ENCODE peak calls at places on chromosomes 11 and 22, in seven cellular contexts. One of them, this sample, is unnamed.

GRCh38 chr22:48886604-48887393 is 940.9 kb downstream of the BRD1 start:
- DNase-seq in hippocampal formation: no peak
- DNase-seq in NCI-H748 treated with DMSO at 0.1 percent for 48 hours: peak; percentile 27
- DNase-seq in amygdala: no peak
- DNase-seq in LoVo: no peak
- DNase-seq in NCI-H2081: peak; percentile 63
- DNase-seq in heart left ventricle: peak; percentile 22
- DNase-seq in this sample: no peak

GRCh38 chr11:126194121-126194543 is 17.3 kb downstream of the RPUSD4 start:
- DNase-seq in heart left ventricle: no peak
- DNase-seq in amygdala: peak; percentile 20
- DNase-seq in NCI-H748 treated with DMSO at 0.1 percent for 48 hours: no peak
- DNase-seq in NCI-H2081: peak; percentile 33
- DNase-seq in LoVo: peak; percentile 31
- DNase-seq in hippocampal formation: peak; percentile 24
- DNase-seq in this sample: no peak

GRCh38 chr11:15932417-15932816 is 423.9 kb downstream of the SOX6 start:
- DNase-seq in hippocampal formation: no peak
- DNase-seq in LoVo: no peak
- DNase-seq in heart left ventricle: no peak
- DNase-seq in amygdala: no peak
- DNase-seq in NCI-H2081: no peak
- DNase-seq in NCI-H748 treated with DMSO at 0.1 percent for 48 hours: no peak
- DNase-seq in this sample: no peak

GRCh38 chr11:56160217-56160616 is at the start of gene OR8K5:
- DNase-seq in amygdala: no peak
- DNase-seq in LoVo: no peak
- DNase-seq in NCI-H2081: no peak
- DNase-seq in NCI-H748 treated with DMSO at 0.1 percent for 48 hours: no peak
- DNase-seq in hippocampal formation: no peak
- DNase-seq in heart left ventricle: no peak
- DNase-seq in this sample: no peak

GRCh38 chr22:30523646-30524489 is 18.4 kb upstream of the SEC14L4 start:
- DNase-seq in amygdala: no peak
- DNase-seq in NCI-H2081: no peak
- DNase-seq in hippocampal formation: no peak
- DNase-seq in NCI-H748 treated with DMSO at 0.1 percent for 48 hours: no peak
- DNase-seq in LoVo: no peak
- DNase-seq in heart left ventricle: no peak
- DNase-seq in this sample: no peak

GRCh38 chr11:47971501-47971900 is 8.9 kb upstream of the PTPRJ start:
- DNase-seq in NCI-H748 treated with DMSO at 0.1 percent for 48 hours: no peak
- DNase-seq in LoVo: no peak
- DNase-seq in heart left ventricle: no peak
- DNase-seq in amygdala: no peak
- DNase-seq in hippocampal formation: no peak
- DNase-seq in NCI-H2081: no peak
- DNase-seq in this sample: no peak

GRCh38 chr22:44192098-44192810 is 11.5 kb downstream of the PARVG start:
- DNase-seq in LoVo: peak; percentile 18
- DNase-seq in NCI-H2081: no peak
- DNase-seq in amygdala: no peak
- DNase-seq in hippocampal formation: no peak
- DNase-seq in heart left ventricle: no peak
- DNase-seq in NCI-H748 treated with DMSO at 0.1 percent for 48 hours: peak; percentile 1
- DNase-seq in this sample: no peak

GRCh38 chr11:33543823-33544222 is 156.8 kb downstream of the C11orf91 start:
- DNase-seq in NCI-H748 treated with DMSO at 0.1 percent for 48 hours: no peak
- DNase-seq in heart left ventricle: no peak
- DNase-seq in NCI-H2081: no peak
- DNase-seq in amygdala: no peak
- DNase-seq in hippocampal formation: no peak
- DNase-seq in LoVo: no peak
- DNase-seq in this sample: no peak

GRCh38 chr11:93570759-93571413 is 27.7 kb upstream of the SMCO4 start:
- DNase-seq in hippocampal formation: no peak
- DNase-seq in LoVo: peak; percentile 1
- DNase-seq in NCI-H2081: no peak
- DNase-seq in amygdala: no peak
- DNase-seq in heart left ventricle: no peak
- DNase-seq in NCI-H748 treated with DMSO at 0.1 percent for 48 hours: no peak
- DNase-seq in this sample: no peak

GRCh38 chr11:59698506-59698905 is 15.1 kb downstream of the OR10V1 start:
- DNase-seq in heart left ventricle: no peak
- DNase-seq in NCI-H2081: no peak
- DNase-seq in hippocampal formation: no peak
- DNase-seq in amygdala: no peak
- DNase-seq in NCI-H748 treated with DMSO at 0.1 percent for 48 hours: no peak
- DNase-seq in LoVo: no peak
- DNase-seq in this sample: no peak

GRCh38 chr22:49203091-49203862 is 624.4 kb downstream of the BRD1 start:
- DNase-seq in NCI-H2081: no peak
- DNase-seq in heart left ventricle: no peak
- DNase-seq in hippocampal formation: no peak
- DNase-seq in LoVo: no peak
- DNase-seq in amygdala: no peak
- DNase-seq in NCI-H748 treated with DMSO at 0.1 percent for 48 hours: no peak
- DNase-seq in this sample: no peak

GRCh38 chr22:36871669-36872081 is 10.9 kb downstream of the NCF4 start:
- DNase-seq in LoVo: no peak
- DNase-seq in NCI-H2081: no peak
- DNase-seq in heart left ventricle: no peak
- DNase-seq in amygdala: no peak
- DNase-seq in NCI-H748 treated with DMSO at 0.1 percent for 48 hours: no peak
- DNase-seq in hippocampal formation: no peak
- DNase-seq in this sample: no peak

GRCh38 chr11:46367244-46367915 is 14.1 kb upstream of the MDK start:
- DNase-seq in heart left ventricle: peak; percentile 79
- DNase-seq in hippocampal formation: no peak
- DNase-seq in NCI-H2081: peak; percentile 38
- DNase-seq in LoVo: no peak
- DNase-seq in amygdala: peak; percentile 77
- DNase-seq in NCI-H748 treated with DMSO at 0.1 percent for 48 hours: no peak
- DNase-seq in this sample: peak; percentile 62

GRCh38 chr11:10310301-10310841 is 5.5 kb downstream of the ADM start:
- DNase-seq in hippocampal formation: no peak
- DNase-seq in NCI-H748 treated with DMSO at 0.1 percent for 48 hours: no peak
- DNase-seq in amygdala: no peak
- DNase-seq in heart left ventricle: no peak
- DNase-seq in NCI-H2081: no peak
- DNase-seq in LoVo: no peak
- DNase-seq in this sample: no peak

GRCh38 chr22:30920407-30920806 is 48.2 kb downstream of the MORC2 start:
- DNase-seq in amygdala: peak; percentile 75
- DNase-seq in hippocampal formation: peak; percentile 32
- DNase-seq in heart left ventricle: peak; percentile 81
- DNase-seq in NCI-H2081: peak; percentile 40
- DNase-seq in LoVo: peak; percentile 64
- DNase-seq in NCI-H748 treated with DMSO at 0.1 percent for 48 hours: no peak
- DNase-seq in this sample: peak; percentile 74

GRCh38 chr22:24117942-24118341 is 63.3 kb upstream of the SUSD2 start:
- DNase-seq in LoVo: no peak
- DNase-seq in heart left ventricle: no peak
- DNase-seq in NCI-H748 treated with DMSO at 0.1 percent for 48 hours: no peak
- DNase-seq in hippocampal formation: no peak
- DNase-seq in NCI-H2081: no peak
- DNase-seq in amygdala: no peak
- DNase-seq in this sample: no peak

GRCh38 chr11:133927690-133928627 is 28.8 kb downstream of the IGSF9B start:
- DNase-seq in NCI-H2081: peak; percentile 89
- DNase-seq in heart left ventricle: peak; percentile 70
- DNase-seq in hippocampal formation: peak; percentile 28
- DNase-seq in amygdala: peak; percentile 65
- DNase-seq in LoVo: peak; percentile 38
- DNase-seq in NCI-H748 treated with DMSO at 0.1 percent for 48 hours: peak; percentile 56
- DNase-seq in this sample: peak; percentile 45

GRCh38 chr22:41340357-41340756 is 39.0 kb downstream of the ZC3H7B start:
- DNase-seq in hippocampal formation: no peak
- DNase-seq in NCI-H2081: no peak
- DNase-seq in LoVo: no peak
- DNase-seq in amygdala: no peak
- DNase-seq in heart left ventricle: peak; percentile 24
- DNase-seq in NCI-H748 treated with DMSO at 0.1 percent for 48 hours: no peak
- DNase-seq in this sample: no peak

GRCh38 chr22:31240011-31240410 is 27.9 kb downstream of the LIMK2 start:
- DNase-seq in heart left ventricle: no peak
- DNase-seq in NCI-H748 treated with DMSO at 0.1 percent for 48 hours: no peak
- DNase-seq in amygdala: no peak
- DNase-seq in NCI-H2081: no peak
- DNase-seq in LoVo: no peak
- DNase-seq in hippocampal formation: no peak
- DNase-seq in this sample: no peak

GRCh38 chr11:119384332-119384731 is 2.8 kb upstream of the USP2 start:
- DNase-seq in NCI-H2081: no peak
- DNase-seq in LoVo: no peak
- DNase-seq in NCI-H748 treated with DMSO at 0.1 percent for 48 hours: no peak
- DNase-seq in amygdala: no peak
- DNase-seq in hippocampal formation: no peak
- DNase-seq in heart left ventricle: no peak
- DNase-seq in this sample: no peak

GRCh38 chr11:95364324-95365295 is 133.6 kb upstream of the SESN3 start:
- DNase-seq in heart left ventricle: no peak
- DNase-seq in NCI-H748 treated with DMSO at 0.1 percent for 48 hours: no peak
- DNase-seq in hippocampal formation: no peak
- DNase-seq in amygdala: no peak
- DNase-seq in LoVo: peak; percentile 65
- DNase-seq in NCI-H2081: no peak
- DNase-seq in this sample: no peak

GRCh38 chr11:73308963-73309960 is 1.2 kb downstream of the ARHGEF17 start:
- DNase-seq in amygdala: peak; percentile 37
- DNase-seq in NCI-H2081: no peak
- DNase-seq in heart left ventricle: peak; percentile 96
- DNase-seq in LoVo: peak; percentile 86
- DNase-seq in hippocampal formation: no peak
- DNase-seq in NCI-H748 treated with DMSO at 0.1 percent for 48 hours: no peak
- DNase-seq in this sample: no peak

GRCh38 chr11:116709970-116710369 is 62.8 kb downstream of the BUD13 start:
- DNase-seq in NCI-H748 treated with DMSO at 0.1 percent for 48 hours: no peak
- DNase-seq in hippocampal formation: no peak
- DNase-seq in heart left ventricle: no peak
- DNase-seq in NCI-H2081: no peak
- DNase-seq in amygdala: no peak
- DNase-seq in LoVo: no peak
- DNase-seq in this sample: no peak

GRCh38 chr11:124863137-124863825 is 2.0 kb upstream of the ROBO3 start:
- DNase-seq in heart left ventricle: no peak
- DNase-seq in NCI-H2081: no peak
- DNase-seq in amygdala: peak; percentile 55
- DNase-seq in NCI-H748 treated with DMSO at 0.1 percent for 48 hours: no peak
- DNase-seq in hippocampal formation: peak; percentile 36
- DNase-seq in LoVo: peak; percentile 10
- DNase-seq in this sample: no peak

GRCh38 chr11:121291896-121292502 is 572 bp upstream of the SC5D start:
- DNase-seq in NCI-H748 treated with DMSO at 0.1 percent for 48 hours: peak; percentile 48
- DNase-seq in NCI-H2081: no peak
- DNase-seq in amygdala: no peak
- DNase-seq in heart left ventricle: no peak
- DNase-seq in LoVo: no peak
- DNase-seq in hippocampal formation: peak; percentile 44
- DNase-seq in this sample: no peak

This sample was measured in activated T-helper 9 cell treated with anti-CD3 and anti-CD28 coated beads, Interleukin-2, amount 50 U/mL, for 16 hours.